ENCODE peak calls at places on chromosomes 16 and 17, in six cellular contexts. E is M059J, A is endothelial cell, V is astrocyte of the spinal cord, F is kidney tubule cell, L is NCI-H1417. S is an unnamed sample.

GRCh38 chr17:14268264-14268663 is 31.6 kb upstream of the CDRT15 start:
- DNase-seq in E (no peak), A (no peak), V (no peak), F (no peak), L (no peak), S (no peak)

GRCh38 chr16:65281636-65282035 is 159.8 kb upstream of the CDH11 start:
- DNase-seq in E (no peak), A (no peak), V (no peak), F (no peak), L (no peak), S (no peak)

GRCh38 chr17:43768382-43768781 is 9.8 kb upstream of the SOST start:
- DNase-seq in E (no peak), A (no peak), V (no peak), F (no peak), L (no peak), S (no peak)

GRCh38 chr17:39674179-39674578 is 5.9 kb downstream of the PNMT start:
- DNase-seq in E (no peak), A (no peak), V (no peak), F (no peak), L (no peak), S (no peak)

GRCh38 chr16:10876799-10877341 is at the start of gene CIITA:
- DNase-seq in E (peak), A (no peak), V (peak), F (peak), L (no peak), S (no peak)

GRCh38 chr16:28163699-28164584 is 47.8 kb downstream of the XPO6 start:
- DNase-seq in E (no peak), A (no peak), V (peak), F (no peak), L (no peak), S (no peak)

GRCh38 chr17:41529491-41529915 is 1.4 kb upstream of the KRT19 start:
- DNase-seq in E (no peak), A (no peak), V (no peak), F (no peak), L (no peak), S (no peak)

GRCh38 chr17:83200231-83200699 is 120.9 kb downstream of the METRNL start:
- DNase-seq in E (peak), A (peak), V (peak), F (no peak), L (no peak), S (peak)

GRCh38 chr16:49622084-49622390 is 233.9 kb downstream of the ZNF423 start:
- DNase-seq in E (no peak), A (no peak), V (no peak), F (no peak), L (no peak), S (no peak)

GRCh38 chr17:49990921-49991320 is 4.1 kb downstream of the DLX3 start:
- DNase-seq in E (no peak), A (no peak), V (no peak), F (no peak), L (no peak), S (no peak)

GRCh38 chr16:3094289-3095027 is 4.6 kb downstream of the ZSCAN10 start:
- DNase-seq in E (peak), A (peak), V (peak), F (peak), L (no peak), S (no peak)

GRCh38 chr16:80803341-80804060 is 897 bp downstream of the CDYL2 start:
- DNase-seq in E (peak), A (peak), V (no peak), F (peak), L (no peak), S (peak)

GRCh38 chr16:84423416-84423837 is 55.1 kb downstream of the ATP2C2 start:
- DNase-seq in E (peak), A (no peak), V (peak), F (peak), L (no peak), S (no peak)

GRCh38 chr16:63921737-63922136 is 1200.1 kb downstream of the CDH11 start:
- DNase-seq in E (no peak), A (no peak), V (no peak), F (no peak), L (no peak), S (no peak)

GRCh38 chr16:30786115-30786935 is 680 bp downstream of the ZNF629 start:
- DNase-seq in E (peak), A (peak), V (peak), F (peak), L (peak), S (peak)

GRCh38 chr17:71084219-71084618 is 914.9 kb downstream of the KCNJ2 start:
- DNase-seq in E (peak), A (peak), V (peak), F (peak), L (peak), S (peak)

GRCh38 chr16:83835972-83836566 is 28.3 kb downstream of the HSBP1 start:
- DNase-seq in E (peak), A (no peak), V (peak), F (peak), L (no peak), S (no peak)

GRCh38 chr17:27207073-27207511 is 86.8 kb upstream of the WSB1 start:
- DNase-seq in E (peak), A (no peak), V (peak), F (peak), L (no peak), S (no peak)